ENCODE peak calls at places on chromosomes 11 and 22, in nine cellular contexts. N is A549, Y is fibroblast of mammary gland, L is body of pancreas, K is cardiac fibroblast, I is cardiac muscle cell, O is brain microvascular endothelial cell, U is HL-60, T is endothelial cell. R is an unnamed sample.

GRCh38 chr22:25663654-25664053 is 78.3 kb upstream of the MYO18B start:
- DNase-seq in I (no peak), Y (no peak), O (no peak), N (no peak), L (peak), U (no peak), T (no peak), K (no peak), R (no peak)

GRCh38 chr11:63845305-63845704 is 6.4 kb downstream of the MARK2 start:
- DNase-seq in K (peak), Y (peak), T (no peak), N (no peak), I (peak), L (peak), O (peak), U (no peak), R (no peak)

GRCh38 chr22:43720718-43721117 is 91.4 kb downstream of the EFCAB6 start:
- DNase-seq in U (no peak), L (no peak), T (no peak), N (no peak), I (no peak), O (no peak), K (no peak), Y (no peak), R (no peak)

GRCh38 chr11:78646564-78647185 is 72.0 kb upstream of the NARS2 start:
- DNase-seq in N (peak), T (peak), Y (peak), L (peak), U (peak), I (peak), K (peak), O (peak), R (peak)

GRCh38 chr11:44563716-44564115 is 1.7 kb upstream of the CD82 start:
- DNase-seq in K (peak), O (peak), U (no peak), N (no peak), Y (peak), I (no peak), L (no peak), T (no peak), R (no peak)

GRCh38 chr11:118818130-118818529 is 27.2 kb upstream of the DDX6 start:
- DNase-seq in L (no peak), T (no peak), K (no peak), O (no peak), N (no peak), U (no peak), I (no peak), Y (no peak), R (no peak)

GRCh38 chr11:124758355-124759267 is 3.5 kb downstream of the ESAM start:
- DNase-seq in N (peak), O (peak), U (peak), T (peak), L (peak), K (peak), Y (peak), I (peak), R (peak)

GRCh38 chr11:114348200-114349191 is 51.8 kb downstream of the C11orf71 start:
- DNase-seq in L (peak), T (peak), O (peak), N (no peak), U (peak), I (peak), Y (peak), K (peak), R (no peak)

GRCh38 chr22:38733329-38734202 is 22.2 kb downstream of the SUN2 start:
- DNase-seq in U (peak), L (peak), O (no peak), T (peak), N (peak), K (peak), I (peak), Y (peak), R (peak)

GRCh38 chr22:29302681-29303465 is 3.6 kb upstream of the GAS2L1 start:
- DNase-seq in L (peak), U (no peak), N (no peak), I (peak), Y (no peak), O (no peak), T (no peak), K (no peak), R (no peak)

GRCh38 chr11:60150279-60150678 is 32.6 kb downstream of the MS4A6A start:
- DNase-seq in K (no peak), I (no peak), T (no peak), U (no peak), Y (no peak), O (no peak), L (no peak), N (no peak), R (no peak)

GRCh38 chr22:19201858-19202798 is 23.6 kb upstream of the SLC25A1 start:
- DNase-seq in N (no peak), L (no peak), O (no peak), U (peak), T (no peak), Y (no peak), I (no peak), K (no peak), R (no peak)

GRCh38 chr11:91946397-91947090 is 278.1 kb upstream of the FAT3 start:
- DNase-seq in I (no peak), T (no peak), O (peak), U (no peak), Y (peak), N (no peak), L (no peak), K (peak), R (no peak)

GRCh38 chr11:95994340-95994728 is 70.4 kb upstream of the MTMR2 start:
- DNase-seq in L (no peak), Y (no peak), N (no peak), K (no peak), I (no peak), O (no peak), U (no peak), T (no peak), R (no peak)

GRCh38 chr22:50726643-50727340 is 11.2 kb upstream of the ACR start:
- DNase-seq in N (no peak), O (no peak), L (no peak), I (no peak), K (no peak), Y (no peak), U (no peak), T (no peak), R (no peak)

GRCh38 chr22:49164773-49165320 is 662.8 kb downstream of the BRD1 start:
- DNase-seq in K (no peak), T (no peak), I (no peak), U (no peak), N (no peak), Y (no peak), L (no peak), O (no peak), R (no peak)

GRCh38 chr11:36073411-36074203 is 129.7 kb downstream of the LDLRAD3 start:
- DNase-seq in Y (peak), U (no peak), L (peak), T (no peak), N (no peak), I (peak), O (peak), K (peak), R (no peak)

GRCh38 chr11:121688860-121689614 is 236.3 kb upstream of the SORL1-AS1 start:
- DNase-seq in I (no peak), N (no peak), K (no peak), L (peak), O (no peak), T (no peak), U (no peak), Y (no peak), R (no peak)

GRCh38 chr22:43006753-43007152 is 8.2 kb downstream of the PACSIN2 start:
- DNase-seq in T (no peak), L (no peak), N (no peak), U (no peak), Y (no peak), K (no peak), I (no peak), O (no peak), R (no peak)

GRCh38 chr22:24541681-24542515 is 13.0 kb downstream of the GUCD1 start:
- DNase-seq in Y (no peak), N (no peak), O (no peak), L (no peak), K (no peak), T (no peak), U (peak), I (no peak), R (no peak)

GRCh38 chr22:35629406-35630234 is 12.5 kb upstream of the MB start:
- DNase-seq in L (peak), K (peak), O (peak), U (no peak), T (no peak), N (peak), Y (peak), I (peak), R (no peak)

GRCh38 chr11:93570759-93571413 is 27.7 kb upstream of the SMCO4 start:
- DNase-seq in L (peak), O (peak), T (no peak), Y (peak), N (peak), I (peak), K (peak), U (no peak), R (no peak)

DNA sequence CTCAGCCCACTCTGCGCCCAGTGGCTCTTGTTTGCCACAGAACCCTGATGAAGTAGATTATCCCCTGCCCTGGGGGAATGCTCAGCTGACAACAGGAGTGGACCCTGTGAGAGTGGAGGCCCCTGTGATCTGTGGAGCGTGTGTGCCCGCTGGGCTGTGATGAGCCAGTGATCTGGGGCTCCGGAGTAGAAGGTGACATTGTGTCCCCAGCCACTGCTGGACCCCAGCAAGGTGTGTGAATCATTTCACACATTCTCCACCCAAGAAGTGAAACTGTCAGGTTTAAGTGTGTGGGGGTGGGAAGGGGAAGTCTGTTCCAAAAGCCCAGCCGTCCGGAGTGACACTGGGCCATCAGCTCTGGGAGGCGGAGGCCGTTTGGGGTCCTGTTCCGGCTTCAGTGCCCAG is 33.1 kb upstream of the GRAMD4 start:
- DNase-seq in N (no peak), L (no peak), I (no peak), K (no peak), U (no peak), O (no peak), Y (no peak), T (no peak), R (no peak)
- TF ChIP-seq CTCF in N (no peak), L (no peak), I (no peak), K (no peak), U (no peak), O (no peak), Y (no peak), T (no peak), R (no peak)

GRCh38 chr11:69640995-69641581 is at the start of gene CCND1:
- DNase-seq in K (peak), I (peak), T (peak), O (peak), U (peak), L (peak), Y (peak), N (peak), R (peak)
- TF ChIP-seq CTCF in K (peak), I (peak), T (no peak), O (peak), U (no peak), L (peak), Y (peak), N (no peak), R (peak)

DNA sequence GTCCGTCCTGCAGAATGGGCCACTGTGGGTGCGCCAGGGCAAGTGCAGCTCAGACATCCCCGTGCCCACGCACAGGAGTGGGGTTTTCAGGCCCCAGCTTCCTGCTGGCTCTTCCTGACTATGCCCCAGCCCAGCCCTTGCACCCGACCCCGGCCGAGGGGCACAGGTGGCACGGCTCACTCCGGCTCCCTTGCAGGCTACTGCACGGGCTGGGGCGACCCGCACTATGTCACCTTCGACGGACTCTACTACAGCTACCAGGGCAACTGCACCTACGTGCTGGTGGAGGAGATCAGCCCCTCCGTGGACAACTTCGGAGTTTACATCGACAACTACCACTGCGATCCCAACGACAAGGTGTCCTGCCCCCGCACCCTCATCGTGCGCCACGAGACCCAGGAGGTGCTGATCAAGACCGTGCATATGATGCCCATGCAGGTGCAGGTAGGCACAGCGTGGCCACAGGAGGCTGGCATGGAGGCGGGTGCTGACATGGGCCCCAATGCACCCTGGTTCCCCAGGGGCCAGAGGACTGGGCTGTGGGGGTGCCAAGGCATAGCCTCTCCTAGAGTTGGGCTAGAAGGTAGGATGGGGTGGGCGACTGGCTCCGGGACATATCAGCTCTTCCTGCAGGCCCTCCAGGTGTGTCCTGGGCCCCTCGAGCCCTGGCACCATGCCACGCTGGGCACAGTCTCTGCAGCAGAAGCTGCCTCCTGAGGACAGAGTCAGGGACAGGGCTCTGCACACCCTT is 27.7 kb downstream of the MUC2 start:
- DNase-seq in N (no peak), T (no peak), L (no peak), I (no peak), O (no peak), Y (no peak), K (no peak), U (no peak), R (no peak)
- TF ChIP-seq CTCF in N (no peak), T (no peak), L (no peak), I (no peak), O (no peak), Y (no peak), K (no peak), U (no peak), R (no peak)

DNA sequence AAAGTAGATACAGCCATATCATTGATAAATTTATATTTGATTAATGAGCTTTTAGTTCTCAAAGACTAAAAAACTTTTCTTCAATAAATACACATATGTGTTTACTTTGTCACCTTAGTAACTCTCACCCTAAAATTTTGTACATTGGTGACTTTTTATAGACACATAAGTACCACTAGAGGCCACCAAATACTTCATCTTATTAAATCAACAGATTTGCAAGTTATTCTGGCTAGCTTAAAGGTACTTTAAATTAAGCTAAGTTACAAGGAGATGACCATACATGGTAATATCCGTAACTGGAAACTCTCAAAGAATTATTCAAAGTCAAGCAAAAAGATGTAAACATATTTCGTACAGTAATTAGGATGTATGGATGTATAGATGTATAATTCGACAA is 112.2 kb downstream of the SBF2 start:
- DNase-seq in O (no peak), K (peak), T (no peak), I (peak), Y (peak), U (no peak), L (no peak), N (peak), R (no peak)
- TF ChIP-seq CTCF in O (no peak), K (no peak), T (peak), I (peak), Y (peak), U (no peak), L (peak), N (peak), R (peak)

GRCh38 chr11:662689-663274 is 25.7 kb downstream of the DRD4 start:
- DNase-seq in T (peak), Y (peak), I (peak), O (peak), N (peak), L (peak), K (peak), U (peak), R (peak)
- TF ChIP-seq CTCF in T (peak), Y (peak), I (peak), O (peak), N (peak), L (peak), K (peak), U (peak), R (peak)

R was measured in progenitor cell of endocrine pancreas.